ENCODE peak calls at places on chromosome 7, in five cellular contexts. C is astrocyte, M is suprapubic skin, O is sigmoid colon, W is A549. S is an unnamed sample. For H3K9me3, the result is how much of the 10 kb centered on the place peaks cover.

GRCh38 chr7:66500087-66500486 is 128.6 kb upstream of the KCTD7 start:
- DNase-seq in C (no peak), M (no peak), O (peak), W (no peak), S (no peak)

GRCh38 chr7:155942226-155942950 is 130.1 kb upstream of the SHH start:
- DNase-seq in C (no peak), M (no peak), O (peak), W (no peak), S (no peak)

GRCh38 chr7:154339169-154339568 is 287.0 kb downstream of the DPP6 start:
- DNase-seq in C (no peak), M (no peak), O (no peak), W (no peak), S (no peak)

GRCh38 chr7:91411062-91411461 is 146.8 kb downstream of the FZD1 start:
- DNase-seq in C (no peak), M (no peak), O (no peak), W (no peak), S (no peak)

GRCh38 chr7:41624818-41625217 is 78.1 kb downstream of the INHBA start:
- DNase-seq in C (no peak), M (no peak), O (no peak), W (no peak), S (no peak)

GRCh38 chr7:47622946-47623640 is 41.2 kb upstream of the TNS3 start:
- DNase-seq in C (peak), M (no peak), O (peak), W (no peak), S (no peak)

GRCh38 chr7:82018226-82018625 is 248.4 kb upstream of the HGF start:
- DNase-seq in C (no peak), M (no peak), O (no peak), W (no peak), S (no peak)

GRCh38 chr7:106730021-106730420 is 69.1 kb upstream of the CCDC71L start:
- DNase-seq in C (no peak), M (no peak), O (no peak), W (no peak), S (no peak)

GRCh38 chr7:46839651-46840050 is 742.3 kb downstream of the TNS3 start:
- DNase-seq in C (peak), M (no peak), O (no peak), W (no peak), S (no peak)

GRCh38 chr7:16071246-16071857 is 350.0 kb downstream of the CRPPA start:
- DNase-seq in C (peak), M (no peak), O (no peak), W (peak), S (no peak)

GRCh38 chr7:47475880-47476227 is 106.1 kb downstream of the TNS3 start:
- DNase-seq in C (no peak), M (no peak), O (no peak), W (no peak), S (no peak)

GRCh38 chr7:149720372-149721083 is 52.9 kb downstream of the ZNF467 start:
- DNase-seq in C (no peak), M (peak), O (peak), W (no peak), S (no peak)

GRCh38 chr7:19107392-19108147 is 9.9 kb downstream of the TWIST1 start:
- DNase-seq in C (peak), M (peak), O (peak), W (no peak), S (no peak)

DNA sequence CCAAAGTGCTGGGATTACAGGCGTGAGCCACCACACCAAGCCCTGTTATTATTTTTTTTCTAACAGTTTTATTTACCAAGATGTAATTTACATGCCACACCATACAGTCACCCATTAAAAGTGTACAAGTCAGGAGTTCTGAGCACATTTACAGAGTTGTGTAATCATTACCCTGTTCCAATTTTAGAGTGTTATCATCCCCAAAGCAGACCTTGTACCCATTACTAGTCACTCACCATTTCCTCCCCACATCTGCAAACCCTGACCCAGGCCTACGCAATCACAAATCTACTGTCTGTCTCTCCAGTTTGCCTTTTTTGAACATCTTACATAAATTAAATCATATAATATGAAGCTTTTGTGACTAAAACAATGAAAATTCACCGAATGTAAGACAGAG is 402.9 kb upstream of the FOXK1 start:
- DNase-seq in C (no peak), M (no peak), O (no peak), W (no peak), S (no peak)
- H3K9me3 ChIP-seq in C (under half), M (under half), O (under half), W (under half), S (under half)

DNA sequence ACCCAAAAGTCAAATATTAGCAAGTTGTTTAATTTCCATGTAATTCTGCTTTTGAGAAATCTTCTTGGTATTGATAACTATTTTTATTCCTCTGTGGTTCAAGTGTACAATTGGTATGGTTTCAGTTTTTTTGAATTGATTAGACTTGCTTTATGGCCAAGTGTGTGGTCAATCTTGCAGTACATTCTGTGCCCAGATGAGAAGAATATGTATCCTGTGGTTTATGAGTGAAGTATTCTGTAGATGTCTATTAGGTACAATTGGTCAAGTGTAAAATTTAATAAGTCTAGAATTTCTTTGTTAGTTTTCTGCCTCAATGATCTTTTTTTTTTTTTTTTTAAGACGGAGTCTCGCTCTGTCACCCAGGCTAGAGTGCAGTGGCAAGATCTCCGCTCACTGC is 36.6 kb upstream of the C7orf33 start:
- DNase-seq in C (no peak), M (no peak), O (no peak), W (no peak), S (no peak)
- H3K9me3 ChIP-seq in C (under half), M (under half), O (under half), W (under half), S (under half)

GRCh38 chr7:158300427-158300826 is 287.2 kb downstream of the PTPRN2 start:
- DNase-seq in C (no peak), M (no peak), O (no peak), W (no peak), S (no peak)

GRCh38 chr7:158303121-158303520 is 284.5 kb downstream of the PTPRN2 start:
- DNase-seq in C (no peak), M (no peak), O (no peak), W (no peak), S (no peak)

GRCh38 chr7:158299607-158300006 is 288.0 kb downstream of the PTPRN2 start:
- DNase-seq in C (no peak), M (no peak), O (no peak), W (no peak), S (no peak)

GRCh38 chr7:158302274-158303070 is 285.2 kb downstream of the PTPRN2 start:
- DNase-seq in C (peak), M (no peak), O (no peak), W (no peak), S (no peak)

GRCh38 chr7:158301221-158301620 is 286.4 kb downstream of the PTPRN2 start:
- DNase-seq in C (peak), M (no peak), O (no peak), W (no peak), S (no peak)
- H3K9me3 ChIP-seq in C (under half), M (under half), O (under half), W (under half), S (under half)

DNA sequence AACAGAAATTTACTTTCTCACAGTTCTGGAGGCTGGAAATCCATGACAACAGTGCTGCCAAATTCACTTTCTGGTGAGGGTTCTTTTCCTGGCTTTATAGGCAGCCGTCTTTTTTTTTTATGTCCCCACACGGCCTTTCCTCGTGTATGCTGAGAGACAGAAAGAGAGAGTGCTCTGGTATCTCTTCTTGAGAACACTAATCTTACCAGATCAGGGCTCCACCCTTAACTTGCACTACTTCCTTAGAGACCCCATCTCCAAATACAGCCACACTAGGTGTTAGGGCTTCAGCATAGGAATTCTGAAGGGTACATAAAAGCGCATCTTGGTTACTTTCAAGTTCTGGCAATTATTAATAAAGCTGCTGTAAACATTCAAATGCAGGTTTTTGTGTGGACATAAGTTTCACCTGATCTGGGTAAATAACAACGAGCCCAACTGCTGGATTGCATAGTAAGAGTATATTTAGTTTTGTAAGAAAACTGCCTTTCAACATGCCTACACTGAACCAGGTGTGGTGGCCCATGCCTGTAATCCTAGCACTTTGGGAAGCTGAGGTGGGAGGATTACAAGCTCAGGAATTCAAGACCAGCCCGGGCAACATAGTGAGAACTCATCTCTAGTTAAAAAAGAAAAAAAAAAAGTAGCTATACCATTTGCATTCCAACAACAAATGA is 8.2 kb upstream of the C1GALT1 start:
- DNase-seq in C (no peak), M (no peak), O (no peak), W (no peak), S (no peak)
- H3K9me3 ChIP-seq in C (under half), M (under half), O (under half), W (under half), S (under half)

DNA sequence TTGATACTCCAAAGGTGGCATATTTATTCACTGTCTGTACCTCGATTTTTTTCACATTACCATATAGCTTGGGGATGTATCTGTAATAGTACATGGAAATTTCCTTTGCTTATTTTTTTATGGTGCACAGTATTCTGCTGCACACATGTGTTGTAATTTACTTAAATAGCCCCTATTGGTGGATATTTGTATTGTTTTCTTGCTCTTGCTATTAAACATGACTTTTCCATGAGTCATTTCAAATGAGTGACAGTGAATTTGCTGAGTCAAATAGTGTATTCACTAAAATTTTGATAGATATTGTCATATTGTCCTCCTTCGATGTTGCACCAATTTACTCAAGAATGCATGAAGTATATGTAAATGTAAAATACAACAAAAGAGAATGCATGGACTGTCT is 122.7 kb upstream of the STEAP4 start:
- DNase-seq in C (no peak), M (no peak), O (no peak), W (no peak), S (no peak)
- H3K9me3 ChIP-seq in C (under half), M (under half), O (under half), W (under half), S (under half)